ENCODE peak calls at places on chromosomes 2 and 18, in seven cellular contexts. One of them, this sample, is unnamed.

GRCh38 chr2:217279130-217279529 is 419.3 kb upstream of the TNP1 start:
- DNase-seq in heart right ventricle: no peak
- DNase-seq in upper lobe of left lung: no peak
- DNase-seq in HCT116: no peak
- DNase-seq in cardiac fibroblast: no peak
- DNase-seq in heart left ventricle: no peak
- DNase-seq in A549: no peak
- DNase-seq in this sample: no peak

GRCh38 chr2:112187805-112188596 is 49.8 kb downstream of the FBLN7 start:
- DNase-seq in heart right ventricle: no peak
- DNase-seq in upper lobe of left lung: no peak
- DNase-seq in HCT116: peak
- DNase-seq in cardiac fibroblast: peak
- DNase-seq in heart left ventricle: no peak
- DNase-seq in A549: no peak
- DNase-seq in this sample: peak

GRCh38 chr2:226427538-226428307 is 371.9 kb downstream of the IRS1 start:
- DNase-seq in heart right ventricle: no peak
- DNase-seq in upper lobe of left lung: no peak
- DNase-seq in HCT116: peak
- DNase-seq in cardiac fibroblast: peak
- DNase-seq in heart left ventricle: no peak
- DNase-seq in A549: peak
- DNase-seq in this sample: peak

GRCh38 chr2:107133412-107133811 is 247.4 kb upstream of the ST6GAL2 start:
- DNase-seq in heart right ventricle: no peak
- DNase-seq in upper lobe of left lung: no peak
- DNase-seq in HCT116: no peak
- DNase-seq in cardiac fibroblast: no peak
- DNase-seq in heart left ventricle: no peak
- DNase-seq in A549: no peak
- DNase-seq in this sample: no peak

GRCh38 chr2:235314371-235314915 is 179.4 kb upstream of the AGAP1 start:
- DNase-seq in heart right ventricle: no peak
- DNase-seq in upper lobe of left lung: no peak
- DNase-seq in HCT116: no peak
- DNase-seq in cardiac fibroblast: no peak
- DNase-seq in heart left ventricle: no peak
- DNase-seq in A549: no peak
- DNase-seq in this sample: no peak

GRCh38 chr2:36655456-36655855 is 41.1 kb upstream of the VIT start:
- DNase-seq in heart right ventricle: peak
- DNase-seq in upper lobe of left lung: no peak
- DNase-seq in HCT116: no peak
- DNase-seq in cardiac fibroblast: peak
- DNase-seq in heart left ventricle: no peak
- DNase-seq in A549: no peak
- DNase-seq in this sample: no peak

GRCh38 chr2:71216501-71216900 is 10.4 kb downstream of the PAIP2B start:
- DNase-seq in heart right ventricle: no peak
- DNase-seq in upper lobe of left lung: no peak
- DNase-seq in HCT116: peak
- DNase-seq in cardiac fibroblast: no peak
- DNase-seq in heart left ventricle: no peak
- DNase-seq in A549: no peak
- DNase-seq in this sample: peak

GRCh38 chr18:54679318-54680149 is 88.5 kb downstream of the DYNAP start:
- DNase-seq in heart right ventricle: peak
- DNase-seq in upper lobe of left lung: no peak
- DNase-seq in HCT116: peak
- DNase-seq in cardiac fibroblast: peak
- DNase-seq in heart left ventricle: no peak
- DNase-seq in A549: peak
- DNase-seq in this sample: peak

GRCh38 chr2:217393585-217394032 is 533.7 kb upstream of the TNP1 start:
- DNase-seq in heart right ventricle: peak
- DNase-seq in upper lobe of left lung: no peak
- DNase-seq in HCT116: no peak
- DNase-seq in cardiac fibroblast: peak
- DNase-seq in heart left ventricle: peak
- DNase-seq in A549: no peak
- DNase-seq in this sample: peak

GRCh38 chr2:127560929-127561275 is 25.4 kb downstream of the MYO7B start:
- DNase-seq in heart right ventricle: no peak
- DNase-seq in upper lobe of left lung: no peak
- DNase-seq in HCT116: no peak
- DNase-seq in cardiac fibroblast: peak
- DNase-seq in heart left ventricle: no peak
- DNase-seq in A549: no peak
- DNase-seq in this sample: no peak
- TF ChIP-seq CTCF in heart right ventricle: no peak
- TF ChIP-seq CTCF in upper lobe of left lung: no peak
- TF ChIP-seq CTCF in HCT116: no peak
- TF ChIP-seq CTCF in cardiac fibroblast: no peak
- TF ChIP-seq CTCF in heart left ventricle: no peak
- TF ChIP-seq CTCF in A549: no peak
- TF ChIP-seq CTCF in this sample: no peak

GRCh38 chr2:80370375-80371009 is 65.9 kb upstream of the LRRTM1 start:
- DNase-seq in heart right ventricle: no peak
- DNase-seq in upper lobe of left lung: no peak
- DNase-seq in HCT116: no peak
- DNase-seq in cardiac fibroblast: no peak
- DNase-seq in heart left ventricle: no peak
- DNase-seq in A549: no peak
- DNase-seq in this sample: no peak

GRCh38 chr2:80374105-80374504 is 69.6 kb upstream of the LRRTM1 start:
- DNase-seq in heart right ventricle: no peak
- DNase-seq in upper lobe of left lung: no peak
- DNase-seq in HCT116: no peak
- DNase-seq in cardiac fibroblast: no peak
- DNase-seq in heart left ventricle: no peak
- DNase-seq in A549: no peak
- DNase-seq in this sample: no peak
- H3K4me3 ChIP-seq in heart right ventricle: no peak
- H3K4me3 ChIP-seq in upper lobe of left lung: no peak
- H3K4me3 ChIP-seq in HCT116: no peak
- H3K4me3 ChIP-seq in cardiac fibroblast: no peak
- H3K4me3 ChIP-seq in heart left ventricle: no peak
- H3K4me3 ChIP-seq in A549: no peak
- H3K4me3 ChIP-seq in this sample: no peak

GRCh38 chr2:168137510-168138180 is 109.8 kb downstream of the STK39 start:
- DNase-seq in heart right ventricle: no peak
- DNase-seq in upper lobe of left lung: no peak
- DNase-seq in HCT116: no peak
- DNase-seq in cardiac fibroblast: no peak
- DNase-seq in heart left ventricle: no peak
- DNase-seq in A549: no peak
- DNase-seq in this sample: peak
- TF ChIP-seq CTCF in heart right ventricle: no peak
- TF ChIP-seq CTCF in upper lobe of left lung: no peak
- TF ChIP-seq CTCF in HCT116: no peak
- TF ChIP-seq CTCF in cardiac fibroblast: no peak
- TF ChIP-seq CTCF in heart left ventricle: no peak
- TF ChIP-seq CTCF in A549: no peak
- TF ChIP-seq CTCF in this sample: no peak

GRCh38 chr2:68974251-68974650 is at the start of gene GKN1:
- DNase-seq in heart right ventricle: no peak
- DNase-seq in upper lobe of left lung: no peak
- DNase-seq in HCT116: no peak
- DNase-seq in cardiac fibroblast: no peak
- DNase-seq in heart left ventricle: no peak
- DNase-seq in A549: no peak
- DNase-seq in this sample: peak
- H3K4me3 ChIP-seq in heart right ventricle: no peak
- H3K4me3 ChIP-seq in upper lobe of left lung: no peak
- H3K4me3 ChIP-seq in HCT116: no peak
- H3K4me3 ChIP-seq in cardiac fibroblast: no peak
- H3K4me3 ChIP-seq in heart left ventricle: no peak
- H3K4me3 ChIP-seq in A549: no peak
- H3K4me3 ChIP-seq in this sample: no peak